ENCODE peak calls at places on chromosomes 13 and 19, in five cellular contexts. O is adrenal gland, L is choroid plexus epithelial cell, S is tibial artery, P is AG04450. C is an unnamed sample.

GRCh38 chr13:90768116-90768515 is 579.4 kb upstream of the MIR17HG start:
- DNase-seq in S (no peak), O (no peak), P (no peak), L (no peak), C (no peak)

GRCh38 chr13:114286808-114287207 is 5.4 kb downstream of the UPF3A start:
- DNase-seq in O (no peak), L (peak), P (no peak), S (no peak), C (no peak)

GRCh38 chr13:113928701-113929627 is 44.9 kb downstream of the C13orf46 start:
- DNase-seq in L (peak), O (peak), P (peak), S (peak), C (peak)

GRCh38 chr13:90591260-90591926 is 756.1 kb upstream of the MIR17HG start:
- DNase-seq in L (peak), S (no peak), O (no peak), P (no peak), C (no peak)

GRCh38 chr19:33403221-33403972 is 29.9 kb downstream of the CEBPG start:
- DNase-seq in L (peak), S (peak), P (no peak), O (peak), C (no peak)

GRCh38 chr13:84864341-84864740 is 934.9 kb downstream of the SLITRK6 start:
- DNase-seq in S (no peak), O (no peak), L (no peak), P (no peak), C (no peak)

GRCh38 chr13:99377641-99378040 is 70.4 kb upstream of the GPR183 start:
- DNase-seq in P (no peak), L (no peak), O (no peak), S (no peak), C (peak)

GRCh38 chr19:2532252-2533071 is 56.5 kb downstream of the GADD45B start:
- DNase-seq in L (peak), P (no peak), O (no peak), S (no peak), C (no peak)

GRCh38 chr13:110711778-110712070 is 1.8 kb upstream of the ING1 start:
- DNase-seq in L (no peak), S (no peak), O (no peak), P (no peak), C (no peak)

GRCh38 chr19:33040994-33041827 is 23.5 kb downstream of the RHPN2 start:
- DNase-seq in S (no peak), P (no peak), L (peak), O (no peak), C (no peak)

GRCh38 chr19:35712529-35712909 is 5.3 kb upstream of the KMT2B start:
- DNase-seq in O (no peak), P (no peak), S (no peak), L (no peak), C (no peak)

GRCh38 chr13:113403255-113404104 is 39.5 kb upstream of the GRTP1 start:
- DNase-seq in O (no peak), P (no peak), S (peak), L (no peak), C (peak)

GRCh38 chr19:57978586-57979289 is 4.4 kb upstream of the C19orf18 start:
- DNase-seq in S (no peak), O (no peak), L (peak), P (no peak), C (no peak)

GRCh38 chr13:49082653-49083536 is 107.2 kb downstream of the FNDC3A start:
- DNase-seq in S (no peak), P (peak), O (no peak), L (peak), C (no peak)

GRCh38 chr13:44052843-44053607 is 173.3 kb downstream of the LACC1 start:
- DNase-seq in L (peak), P (no peak), O (peak), S (peak), C (peak)

GRCh38 chr19:2603320-2603719 is 99.2 kb downstream of the GNG7 start:
- DNase-seq in L (peak), S (peak), O (peak), P (no peak), C (peak)

GRCh38 chr13:98447881-98448641 is 128.8 kb downstream of the STK24 start:
- DNase-seq in P (no peak), O (peak), L (peak), S (no peak), C (no peak)

GRCh38 chr19:34236035-34236793 is 18.1 kb upstream of the GARRE1 start:
- DNase-seq in P (peak), L (peak), O (no peak), S (no peak), C (no peak)

GRCh38 chr13:44191504-44192171 is 182.0 kb upstream of the SERP2 start:
- DNase-seq in P (no peak), L (peak), O (peak), S (peak), C (no peak)

GRCh38 chr19:35337081-35337983 is 8.3 kb downstream of the CD22 start:
- DNase-seq in O (no peak), S (no peak), P (no peak), L (no peak), C (no peak)

GRCh38 chr13:33277351-33277750 is 8.2 kb downstream of the STARD13 start:
- DNase-seq in S (no peak), L (no peak), O (no peak), P (no peak), C (no peak)

GRCh38 chr13:106078191-106078590 is 457.3 kb downstream of the EFNB2 start:
- DNase-seq in O (no peak), L (peak), S (no peak), P (no peak), C (no peak)

GRCh38 chr13:107845911-107846310 is 369.4 kb downstream of the LIG4 start:
- DNase-seq in P (no peak), S (no peak), O (no peak), L (no peak), C (no peak)

GRCh38 chr13:65653548-65654078 is 1576.5 kb downstream of the PCDH9 start:
- DNase-seq in L (no peak), S (no peak), P (no peak), O (no peak), C (no peak)

GRCh38 chr13:66048888-66049287 is 1181.2 kb downstream of the PCDH9 start:
- DNase-seq in S (no peak), O (no peak), P (no peak), L (peak), C (no peak)

GRCh38 chr13:28199089-28199488 is 60.7 kb downstream of the PAN3 start:
- DNase-seq in L (no peak), S (no peak), P (no peak), O (no peak), C (no peak)
- TF ChIP-seq CTCF in L (peak), S (no peak), P (peak), O (no peak), C (no peak)

GRCh38 chr19:45200614-45201013 is 22.0 kb downstream of the BLOC1S3 start:
- DNase-seq in P (no peak), S (no peak), O (peak), L (peak), C (no peak)
- TF ChIP-seq CTCF in P (peak), S (no peak), O (peak), L (peak), C (no peak)

GRCh38 chr13:31200636-31200970 is 828 bp downstream of the B3GLCT start:
- DNase-seq in O (peak), S (peak), P (no peak), L (no peak), C (peak)

GRCh38 chr13:31199849-31200635 is at the start of gene B3GLCT:
- DNase-seq in O (peak), L (peak), S (peak), P (peak), C (peak)

GRCh38 chr13:31201341-31202024 is 1.7 kb downstream of the B3GLCT start:
- DNase-seq in S (peak), L (peak), P (no peak), O (no peak), C (no peak)

GRCh38 chr13:31198524-31198923 is 1.3 kb upstream of the B3GLCT start:
- DNase-seq in S (no peak), L (no peak), P (no peak), O (no peak), C (no peak)

GRCh38 chr13:31199527-31199848 is 287 bp upstream of the B3GLCT start:
- DNase-seq in L (no peak), S (no peak), P (no peak), O (no peak), C (no peak)
- TF ChIP-seq CTCF in L (no peak), S (no peak), P (no peak), O (no peak), C (no peak)

GRCh38 chr13:73717632-73718031 is 416.6 kb downstream of the KLF12 start:
- DNase-seq in O (no peak), S (no peak), P (no peak), L (peak), C (no peak)

GRCh38 chr13:73721571-73721970 is 412.6 kb downstream of the KLF12 start:
- DNase-seq in S (no peak), P (no peak), L (no peak), O (no peak), C (no peak)

GRCh38 chr13:73718248-73718647 is 416.0 kb downstream of the KLF12 start:
- DNase-seq in S (no peak), P (no peak), O (no peak), L (no peak), C (no peak)

GRCh38 chr13:73720216-73720840 is 413.9 kb downstream of the KLF12 start:
- DNase-seq in P (no peak), S (no peak), L (peak), O (no peak), C (no peak)

DNA sequence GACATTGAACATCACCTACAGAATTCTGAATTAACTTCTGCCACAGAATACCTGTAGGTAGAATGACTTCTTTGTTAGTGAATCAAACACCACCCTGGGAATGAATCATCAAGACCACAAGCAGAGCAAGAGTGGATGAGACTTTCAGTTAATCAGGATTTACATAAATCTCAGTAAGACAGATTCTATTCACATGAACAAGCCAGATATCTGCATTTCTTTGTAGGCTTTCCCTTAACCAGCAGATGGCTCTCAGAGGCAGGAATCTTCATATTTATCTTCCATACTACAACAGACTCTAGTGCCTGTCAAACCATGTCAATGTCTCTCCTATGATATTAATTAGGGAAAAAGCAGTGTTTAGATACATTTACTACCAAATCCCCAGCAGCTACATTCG is 412.1 kb downstream of the KLF12 start:
- DNase-seq in O (no peak), P (peak), L (peak), S (no peak), C (no peak)
- TF ChIP-seq CTCF in O (no peak), P (peak), L (peak), S (no peak), C (no peak)

C was measured in coronary artery.